ENCODE peak calls at places on chromosomes 3 and 15, in nine cellular contexts. A is Peyer's patch, S is psoas muscle, J is fibroblast of the aortic adventitia, D is lower leg skin, H is GM12878, V is AG04449, Q is fibroblast of mammary gland, L is colonic mucosa. Y is an unnamed sample.

GRCh38 chr15:51649659-51650521 is 27.3 kb upstream of the DMXL2 start:
- DNase-seq in L (peak), V (peak), J (peak), S (no peak), A (no peak), D (peak), Q (peak), H (peak), Y (peak)

GRCh38 chr3:190089711-190090110 is 31.0 kb downstream of the P3H2 start:
- DNase-seq in H (peak), L (no peak), D (no peak), J (no peak), A (no peak), Q (peak), V (no peak), S (no peak), Y (no peak)

GRCh38 chr3:28151608-28152228 is 89.7 kb upstream of the CMC1 start:
- DNase-seq in J (no peak), H (peak), A (no peak), V (no peak), S (no peak), Q (no peak), L (no peak), D (no peak), Y (no peak)

GRCh38 chr3:125334675-125335560 is 40.2 kb downstream of the ZNF148 start:
- DNase-seq in Q (no peak), D (no peak), L (no peak), A (no peak), J (peak), V (no peak), S (no peak), H (no peak), Y (no peak)

GRCh38 chr15:70375006-70375409 is 277.3 kb upstream of the TLE3 start:
- DNase-seq in A (no peak), D (no peak), V (no peak), L (no peak), H (no peak), Q (peak), S (no peak), J (peak), Y (no peak)

GRCh38 chr3:158731525-158731924 is 732 bp downstream of the RARRES1 start:
- DNase-seq in Q (no peak), S (no peak), H (no peak), D (no peak), A (no peak), V (no peak), L (no peak), J (no peak), Y (no peak)

GRCh38 chr3:164174049-164174448 is 904.2 kb downstream of the SI start:
- DNase-seq in Q (no peak), D (no peak), H (no peak), S (no peak), L (no peak), A (no peak), V (no peak), J (no peak), Y (no peak)

GRCh38 chr3:178393833-178394232 is 142.4 kb upstream of the KCNMB2 start:
- DNase-seq in A (no peak), D (no peak), S (no peak), V (peak), J (peak), L (no peak), Q (peak), H (no peak), Y (no peak)

GRCh38 chr15:77097317-77097721 is 26.4 kb upstream of the TSPAN3 start:
- DNase-seq in H (no peak), V (no peak), A (no peak), D (no peak), L (no peak), J (no peak), S (no peak), Q (no peak), Y (no peak)

GRCh38 chr3:104102386-104102785 is 1264.3 kb upstream of the ALCAM start:
- DNase-seq in S (no peak), H (peak), A (peak), J (peak), L (no peak), D (no peak), Q (peak), V (no peak), Y (peak)

GRCh38 chr15:91114301-91114700 is 14.2 kb downstream of the SV2B start:
- DNase-seq in V (no peak), Q (no peak), H (no peak), A (no peak), L (no peak), D (no peak), J (no peak), S (no peak), Y (no peak)

GRCh38 chr3:120683213-120683612 is 1.2 kb upstream of the HGD start:
- DNase-seq in H (no peak), V (no peak), A (no peak), S (no peak), Q (peak), D (no peak), J (peak), L (no peak), Y (no peak)

GRCh38 chr3:186978712-186979111 is 48.4 kb downstream of the ST6GAL1 start:
- DNase-seq in J (no peak), S (no peak), D (no peak), H (no peak), L (no peak), V (no peak), A (no peak), Q (no peak), Y (no peak)

GRCh38 chr3:149529099-149529498 is 54.6 kb downstream of the TM4SF4 start:
- DNase-seq in S (no peak), V (no peak), D (no peak), L (no peak), H (no peak), A (no peak), J (no peak), Q (no peak), Y (no peak)

GRCh38 chr3:65685621-65686020 is 353.1 kb downstream of the MAGI1 start:
- DNase-seq in Q (no peak), V (peak), H (no peak), A (no peak), L (no peak), S (no peak), J (peak), D (no peak), Y (no peak)

GRCh38 chr3:153285194-153285641 is 123.2 kb downstream of the RAP2B start:
- DNase-seq in H (no peak), S (no peak), Q (peak), D (no peak), L (no peak), A (no peak), J (peak), V (no peak), Y (no peak)

GRCh38 chr3:3802021-3802420 is 2.8 kb downstream of the LRRN1 start:
- DNase-seq in H (no peak), D (no peak), J (no peak), L (no peak), V (no peak), A (no peak), Q (no peak), S (peak), Y (peak)

GRCh38 chr15:99584081-99584600 is 18.4 kb downstream of the MEF2A start:
- DNase-seq in S (no peak), Q (no peak), V (no peak), J (no peak), A (no peak), H (no peak), D (no peak), L (no peak), Y (no peak)

GRCh38 chr3:2150576-2150975 is 51.9 kb downstream of the CNTN4 start:
- DNase-seq in L (no peak), D (no peak), H (no peak), V (no peak), S (no peak), Q (no peak), J (no peak), A (no peak), Y (no peak)

GRCh38 chr15:41789237-41789636 is 15.0 kb downstream of the MAPKBP1 start:
- DNase-seq in H (no peak), S (no peak), J (no peak), A (no peak), D (no peak), L (no peak), Q (no peak), V (no peak), Y (no peak)

GRCh38 chr15:80743189-80743833 is 35.9 kb upstream of the CEMIP start:
- DNase-seq in V (no peak), L (peak), A (no peak), D (no peak), Q (no peak), S (no peak), H (no peak), J (no peak), Y (no peak)

GRCh38 chr3:80770106-80771079 is 991.1 kb downstream of the GBE1 start:
- DNase-seq in L (no peak), S (no peak), H (peak), A (no peak), Q (peak), V (no peak), J (peak), D (no peak), Y (no peak)

GRCh38 chr3:181932039-181932438 is 220.3 kb downstream of the SOX2 start:
- DNase-seq in L (no peak), H (peak), Q (no peak), V (no peak), J (no peak), A (no peak), D (no peak), S (no peak), Y (no peak)

GRCh38 chr3:149160754-149161289 is 31.4 kb downstream of the HPS3 start:
- DNase-seq in S (no peak), J (peak), L (no peak), Q (no peak), V (no peak), H (no peak), A (no peak), D (no peak), Y (no peak)

GRCh38 chr3:105850593-105850992 is 18.2 kb downstream of the CBLB start:
- DNase-seq in Q (no peak), S (no peak), L (no peak), H (no peak), V (no peak), A (no peak), D (no peak), J (no peak), Y (no peak)

GRCh38 chr15:55234800-55235104 is 38.0 kb upstream of the RSL24D1 start:
- DNase-seq in Q (no peak), L (no peak), V (no peak), J (no peak), H (no peak), S (no peak), D (no peak), A (no peak), Y (no peak)

GRCh38 chr3:71536376-71536965 is 47.1 kb downstream of the FOXP1 start:
- DNase-seq in Q (peak), S (no peak), V (peak), L (no peak), A (no peak), J (peak), D (no peak), H (no peak), Y (no peak)

GRCh38 chr3:168511428-168512014 is 415.8 kb upstream of the GOLIM4 start:
- DNase-seq in A (no peak), D (no peak), V (no peak), J (peak), Q (peak), H (no peak), L (no peak), S (no peak), Y (no peak)

GRCh38 chr15:82126346-82126745 is 80.5 kb upstream of the MEX3B start:
- DNase-seq in Q (no peak), S (no peak), L (no peak), V (no peak), H (no peak), J (no peak), D (no peak), A (no peak), Y (no peak)

GRCh38 chr3:12495749-12496452 is 11.6 kb downstream of the TSEN2 start:
- DNase-seq in Q (no peak), H (no peak), A (no peak), V (no peak), L (no peak), J (no peak), S (no peak), D (no peak), Y (no peak)

GRCh38 chr15:69164807-69165636 is 4.6 kb downstream of the GLCE start:
- DNase-seq in J (peak), S (no peak), D (no peak), L (no peak), Q (peak), A (no peak), V (peak), H (no peak), Y (no peak)

GRCh38 chr15:70208332-70208731 is 110.6 kb upstream of the TLE3 start:
- DNase-seq in A (no peak), Q (no peak), D (no peak), H (no peak), J (no peak), S (no peak), L (no peak), V (no peak), Y (no peak)

GRCh38 chr3:143302638-143303171 is 183.1 kb downstream of the CHST2 start:
- DNase-seq in Q (peak), V (peak), S (peak), H (no peak), L (peak), D (peak), J (peak), A (no peak), Y (no peak)

GRCh38 chr3:46929324-46929723 is 47.2 kb downstream of the CCDC12 start:
- DNase-seq in J (no peak), S (peak), A (no peak), V (no peak), L (peak), Q (no peak), H (no peak), D (no peak), Y (no peak)

GRCh38 chr3:39457361-39457760 is 10.1 kb upstream of the MOBP start:
- DNase-seq in D (no peak), H (no peak), A (no peak), S (no peak), Q (no peak), J (no peak), L (no peak), V (no peak), Y (no peak)

GRCh38 chr15:93861956-93862741 is 369.2 kb upstream of the MCTP2 start:
- DNase-seq in S (no peak), L (no peak), A (no peak), H (no peak), D (no peak), V (no peak), Q (no peak), J (no peak), Y (no peak)

GRCh38 chr3:186589115-186589514 is 18.6 kb downstream of the DNAJB11 start:
- DNase-seq in S (no peak), D (no peak), A (no peak), H (no peak), L (no peak), Q (peak), J (peak), V (no peak), Y (no peak)

GRCh38 chr3:139476348-139476747 is at the start of gene RBP2:
- DNase-seq in J (no peak), D (no peak), Q (no peak), L (peak), H (no peak), A (no peak), S (no peak), V (no peak), Y (no peak)

GRCh38 chr3:40976241-40976640 is 223.1 kb upstream of the CTNNB1 start:
- DNase-seq in Q (no peak), V (no peak), L (no peak), J (no peak), S (no peak), A (no peak), D (no peak), H (no peak), Y (no peak)

DNA sequence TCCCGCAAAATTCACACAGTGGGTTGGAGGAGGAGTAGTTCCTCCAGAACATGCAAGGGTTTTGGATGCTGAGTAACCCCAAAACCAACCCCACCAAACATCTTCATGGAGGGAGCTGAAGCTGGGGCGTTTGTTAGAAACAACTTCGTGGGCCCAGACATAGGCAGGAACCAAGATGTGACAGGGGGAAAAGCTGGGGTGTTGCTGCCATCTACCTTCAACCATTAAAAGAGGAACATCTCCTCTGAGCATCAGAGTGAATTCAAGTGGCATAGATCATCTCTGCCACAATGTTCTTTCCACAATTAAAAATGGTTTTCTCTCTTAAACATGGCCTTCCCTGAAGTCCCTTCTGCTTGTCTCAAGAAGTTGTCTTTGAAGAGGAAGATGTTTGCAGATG is 20.5 kb downstream of the SIDT1 start:
- DNase-seq in J (no peak), S (no peak), D (no peak), H (no peak), V (no peak), L (no peak), Q (no peak), A (no peak), Y (no peak)
- TF ChIP-seq CTCF in J (no peak), S (no peak), D (no peak), H (peak), V (no peak), L (no peak), Q (no peak), A (peak), Y (no peak)

GRCh38 chr15:52765779-52766178 is 24.4 kb downstream of the ONECUT1 start:
- DNase-seq in Q (no peak), V (no peak), H (no peak), D (no peak), A (no peak), S (no peak), L (no peak), J (no peak), Y (peak)
- TF ChIP-seq CTCF in Q (peak), V (peak), H (no peak), D (no peak), A (no peak), S (no peak), L (no peak), J (peak), Y (no peak)

GRCh38 chr3:129605593-129606521 is 619 bp downstream of the PLXND1 start:
- DNase-seq in D (no peak), L (no peak), S (peak), Q (peak), J (peak), A (peak), H (no peak), V (no peak), Y (peak)
- TF ChIP-seq CTCF in D (no peak), L (no peak), S (no peak), Q (no peak), J (no peak), A (no peak), H (no peak), V (no peak), Y (no peak)

DNA sequence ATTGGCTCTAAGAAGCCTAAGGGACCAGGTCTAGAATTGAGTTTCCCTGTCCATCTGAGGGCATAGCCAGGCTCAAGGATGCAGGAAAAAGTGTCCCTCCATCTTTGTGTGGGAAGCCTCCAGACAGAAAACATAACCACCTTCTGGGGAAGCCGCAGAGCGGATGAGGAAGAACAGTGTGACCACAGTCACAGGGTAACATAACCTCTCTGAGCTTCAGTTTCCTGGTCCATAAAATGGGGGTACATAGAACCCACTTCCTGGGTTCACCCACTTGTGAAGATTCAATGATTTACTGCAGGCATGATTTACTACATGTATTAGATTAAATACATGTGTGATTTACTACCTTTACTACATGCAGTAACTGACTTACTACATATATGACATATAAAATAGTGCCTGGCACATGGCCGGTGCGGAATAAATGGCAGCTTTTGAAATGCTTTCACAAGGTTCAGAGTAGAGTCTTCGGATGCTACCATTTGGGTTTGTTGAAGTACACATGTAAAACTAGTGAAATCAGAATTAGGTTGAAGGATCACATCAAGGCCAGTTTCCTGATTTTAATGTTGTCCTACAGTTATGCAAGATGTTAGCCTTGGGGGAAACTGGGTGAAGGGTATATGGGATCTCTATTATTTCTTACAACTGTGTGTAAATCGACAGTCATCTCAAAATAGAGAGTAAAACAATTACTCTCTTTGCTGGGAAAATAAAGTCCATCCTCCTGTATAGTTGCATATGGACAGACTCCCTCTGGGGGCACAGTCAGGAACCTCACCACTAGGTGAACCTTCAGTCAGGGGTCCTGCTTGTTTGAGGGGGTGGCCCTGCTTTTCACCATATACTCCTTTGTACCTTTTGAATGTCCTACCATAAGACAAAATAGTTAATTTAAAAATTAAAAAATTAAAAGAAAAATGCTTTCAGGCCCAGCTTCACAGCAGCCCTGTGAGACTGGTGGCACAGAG is 86.0 kb downstream of the SEMA5B start:
- DNase-seq in A (no peak), V (no peak), D (no peak), S (no peak), H (no peak), J (no peak), L (no peak), Q (peak), Y (no peak)
- TF ChIP-seq CTCF in A (no peak), V (peak), D (no peak), S (no peak), H (peak), J (peak), L (no peak), Q (peak), Y (no peak)

GRCh38 chr3:194687638-194688206 is 2.0 kb downstream of the FAM43A start:
- DNase-seq in L (peak), V (no peak), A (peak), D (no peak), S (peak), Q (peak), J (peak), H (no peak), Y (peak)
- TF ChIP-seq CTCF in L (no peak), V (peak), A (peak), D (no peak), S (peak), Q (peak), J (no peak), H (peak), Y (peak)

DNA sequence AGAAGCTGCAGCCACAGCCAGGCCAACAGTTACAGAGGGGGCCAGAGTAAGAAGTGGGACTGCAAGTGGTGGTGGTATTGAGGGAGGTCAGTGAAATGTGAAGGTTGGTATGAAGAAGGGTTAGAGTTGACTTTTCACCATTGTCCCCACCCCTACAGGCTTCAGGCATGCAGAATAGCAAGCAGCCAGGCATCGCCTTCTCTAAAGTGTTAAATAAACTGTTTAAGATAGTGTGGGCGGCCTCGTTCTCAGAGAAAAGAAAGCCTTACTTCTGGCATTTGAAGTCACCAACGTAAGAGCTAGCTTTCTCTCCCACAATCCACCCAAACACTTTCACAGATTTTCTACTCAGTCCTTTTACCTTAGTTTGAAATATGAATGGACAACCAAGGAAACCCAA is 230.0 kb upstream of the CTDSPL start:
- DNase-seq in L (no peak), V (no peak), A (no peak), D (no peak), H (no peak), J (no peak), S (no peak), Q (no peak), Y (no peak)
- TF ChIP-seq CTCF in L (no peak), V (no peak), A (no peak), D (no peak), H (no peak), J (no peak), S (no peak), Q (no peak), Y (no peak)

DNA sequence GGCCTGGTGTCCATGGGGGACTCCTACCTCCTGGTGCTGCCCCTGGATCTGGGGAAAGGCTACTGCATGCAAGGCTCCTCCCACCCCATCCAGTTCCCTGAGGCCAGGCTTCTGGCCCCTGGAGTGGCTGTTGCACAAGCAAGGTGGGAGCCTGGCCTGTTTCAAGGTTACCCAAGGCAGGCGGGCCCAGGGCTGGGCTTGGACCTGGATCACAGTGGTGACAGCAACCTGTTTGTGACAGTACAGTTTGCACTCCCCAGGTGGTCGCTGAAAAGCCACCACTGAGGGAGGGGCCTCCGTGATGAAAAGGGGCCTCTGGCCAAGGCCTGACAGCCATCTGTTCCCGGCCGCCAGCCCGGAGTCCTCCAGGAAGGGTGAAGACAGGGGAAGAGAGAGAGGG is 14.4 kb upstream of the KY start:
- DNase-seq in J (no peak), L (no peak), H (no peak), S (no peak), D (no peak), V (no peak), Q (no peak), A (no peak), Y (no peak)
- TF ChIP-seq CTCF in J (no peak), L (no peak), H (no peak), S (no peak), D (no peak), V (no peak), Q (no peak), A (no peak), Y (no peak)

GRCh38 chr3:147324356-147324755 is 82.0 kb downstream of the ZIC4 start:
- DNase-seq in S (no peak), Q (no peak), H (no peak), A (no peak), V (no peak), L (no peak), D (no peak), J (no peak), Y (no peak)
- TF ChIP-seq CTCF in S (no peak), Q (no peak), H (no peak), A (no peak), V (no peak), L (no peak), D (no peak), J (no peak), Y (no peak)